ENCODE peak calls at places on chromosomes 4 and X, in eight cellular contexts. A is GM12865, U is astrocyte, D is fibroblast of lung, Z is breast epithelium, Y is WERI-Rb-1, S is HFF-Myc, C is fibroblast of pulmonary artery. O is an unnamed sample.
A peak's percentile ranks its signal among the peaks of the same experiment; 100 is the strongest.

GRCh38 chr4:6916587-6917444 is 7.2 kb downstream of the TBC1D14 start:
- DNase-seq in Z (peak; percentile 78), A (peak; percentile 53), Y (peak; percentile 49), S (no peak), D (no peak), C (peak; percentile 26), U (peak; percentile 36), O (peak; percentile 76)

GRCh38 chrX:137118136-137118535 is 84.3 kb upstream of the GPR101 start:
- DNase-seq in U (no peak), S (no peak), Z (no peak), D (no peak), Y (no peak), A (no peak), C (no peak), O (no peak)

GRCh38 chrX:116284383-116284782 is 113.8 kb downstream of the AGTR2 start:
- DNase-seq in Y (no peak), U (no peak), A (no peak), S (no peak), C (no peak), D (no peak), Z (no peak), O (no peak)

GRCh38 chr4:111854494-111855087 is 290.7 kb upstream of the FAM241A start:
- DNase-seq in C (peak; percentile 59), D (peak; percentile 34), A (peak; percentile 37), U (peak; percentile 3), Z (no peak), S (no peak), Y (peak; percentile 46), O (no peak)

GRCh38 chr4:74624351-74625151 is 169.8 kb downstream of the BTC start:
- DNase-seq in A (no peak), Y (no peak), U (peak; percentile 95), Z (no peak), C (peak; percentile 96), D (peak; percentile 98), S (peak; percentile 91), O (no peak)

GRCh38 chrX:29641461-29641860 is 573.9 kb upstream of the MAGEB2 start:
- DNase-seq in S (no peak), D (no peak), Z (no peak), Y (no peak), C (no peak), U (no peak), A (no peak), O (no peak)

GRCh38 chr4:90069151-90069550 is 58.0 kb upstream of the CCSER1 start:
- DNase-seq in Z (no peak), S (no peak), C (no peak), U (peak; percentile 14), Y (no peak), A (no peak), D (no peak), O (no peak)

GRCh38 chrX:150503898-150504219 is 64.6 kb upstream of the MTM1 start:
- DNase-seq in Z (no peak), S (no peak), A (no peak), U (no peak), Y (no peak), D (no peak), C (no peak), O (peak; percentile 51)

GRCh38 chr4:158814636-158815035 is 45.8 kb downstream of the FNIP2 start:
- DNase-seq in Y (no peak), A (no peak), D (no peak), Z (no peak), U (peak; percentile 95), C (peak; percentile 60), S (no peak), O (no peak)

GRCh38 chrX:806586-806985 is 176.0 kb downstream of the SHOX start:
- DNase-seq in Y (no peak), S (no peak), Z (no peak), A (no peak), D (no peak), U (no peak), C (no peak), O (no peak)

GRCh38 chrX:39891781-39892180 is 206.0 kb downstream of the BCOR start:
- DNase-seq in D (no peak), Y (no peak), C (no peak), Z (no peak), S (no peak), U (no peak), A (peak; percentile 72), O (no peak)

GRCh38 chrX:44898411-44899221 is 25.6 kb downstream of the KDM6A start:
- DNase-seq in U (peak; percentile 46), D (peak; percentile 40), C (no peak), S (no peak), A (peak; percentile 57), Y (peak; percentile 14), Z (no peak), O (no peak)

GRCh38 chr4:3708103-3708510 is 58.1 kb upstream of the ADRA2C start:
- DNase-seq in Z (no peak), D (no peak), U (no peak), Y (no peak), S (peak; percentile 4), C (no peak), A (no peak), O (peak; percentile 39)

GRCh38 chr4:128600996-128601857 is 208.3 kb upstream of the JADE1 start:
- DNase-seq in C (peak; percentile 99), D (peak; percentile 99), U (peak; percentile 96), S (peak; percentile 82), Y (no peak), Z (peak; percentile 71), A (no peak), O (peak; percentile 72)

GRCh38 chr4:8394125-8394524 is 46.4 kb downstream of the ACOX3 start:
- DNase-seq in C (peak; percentile 68), D (peak; percentile 82), A (no peak), U (peak; percentile 68), Z (no peak), S (no peak), Y (peak; percentile 76), O (no peak)

GRCh38 chr4:57071340-57071739 is 38.8 kb downstream of the IGFBP7 start:
- DNase-seq in S (no peak), Z (no peak), C (peak; percentile 75), U (peak; percentile 55), A (no peak), D (peak; percentile 47), Y (no peak), O (no peak)

GRCh38 chrX:150663061-150663460 is 30.1 kb upstream of the MTMR1 start:
- DNase-seq in Y (no peak), Z (no peak), A (no peak), D (no peak), C (no peak), S (no peak), U (no peak), O (no peak)

GRCh38 chrX:14927391-14927790 is 54.2 kb downstream of the MOSPD2 start:
- DNase-seq in Z (no peak), A (no peak), C (no peak), U (peak; percentile 34), S (peak; percentile 35), D (peak; percentile 36), Y (no peak), O (no peak)

GRCh38 chrX:118420462-118420861 is 74.6 kb downstream of the WDR44 start:
- DNase-seq in U (peak; percentile 25), Z (no peak), D (peak; percentile 41), C (peak; percentile 71), A (peak; percentile 23), Y (no peak), S (no peak), O (no peak)

GRCh38 chr4:76950052-76950845 is 697 bp downstream of the SEPTIN11 start:
- DNase-seq in S (no peak), Y (peak; percentile 54), U (peak; percentile 34), D (peak; percentile 60), A (peak; percentile 65), C (peak; percentile 44), Z (no peak), O (peak; percentile 85)

GRCh38 chr4:36281384-36282106 is at the start of gene DTHD1:
- DNase-seq in Y (no peak), U (no peak), C (no peak), S (no peak), D (no peak), A (no peak), Z (no peak), O (no peak)

GRCh38 chr4:41538017-41538733 is at the start of gene LIMCH1:
- DNase-seq in A (no peak), Z (no peak), U (peak; percentile 38), C (peak; percentile 22), Y (no peak), S (no peak), D (peak; percentile 47), O (peak; percentile 49)

GRCh38 chrX:109077788-109078187 is 341.4 kb upstream of the IRS4 start:
- DNase-seq in U (no peak), D (no peak), C (no peak), Y (no peak), A (no peak), S (no peak), Z (no peak), O (no peak)
- H3K4me3 ChIP-seq in U (no peak overlapping the region), D (no peak overlapping the region), C (no peak overlapping the region), Y (no peak overlapping the region), A (no peak overlapping the region), S (no peak overlapping the region), Z (no peak overlapping the region), O (no peak overlapping the region)

GRCh38 chr4:189021831-189022230 is 882.6 kb downstream of the TRIML1 start:
- DNase-seq in A (no peak), S (peak; percentile 21), U (no peak), C (peak; percentile 26), D (peak; percentile 44), Z (no peak), Y (no peak), O (no peak)

GRCh38 chr4:189022441-189023035 is 883.3 kb downstream of the TRIML1 start:
- DNase-seq in C (peak; percentile 12), U (peak; percentile 8), D (peak; percentile 41), Y (no peak), A (no peak), Z (no peak), S (no peak), O (no peak)
- H3K4me3 ChIP-seq in C (no peak overlapping the region), U (no peak overlapping the region), D (no peak overlapping the region), Y (no peak overlapping the region), A (no peak overlapping the region), Z (no peak overlapping the region), S (no peak overlapping the region), O (no peak overlapping the region)

DNA sequence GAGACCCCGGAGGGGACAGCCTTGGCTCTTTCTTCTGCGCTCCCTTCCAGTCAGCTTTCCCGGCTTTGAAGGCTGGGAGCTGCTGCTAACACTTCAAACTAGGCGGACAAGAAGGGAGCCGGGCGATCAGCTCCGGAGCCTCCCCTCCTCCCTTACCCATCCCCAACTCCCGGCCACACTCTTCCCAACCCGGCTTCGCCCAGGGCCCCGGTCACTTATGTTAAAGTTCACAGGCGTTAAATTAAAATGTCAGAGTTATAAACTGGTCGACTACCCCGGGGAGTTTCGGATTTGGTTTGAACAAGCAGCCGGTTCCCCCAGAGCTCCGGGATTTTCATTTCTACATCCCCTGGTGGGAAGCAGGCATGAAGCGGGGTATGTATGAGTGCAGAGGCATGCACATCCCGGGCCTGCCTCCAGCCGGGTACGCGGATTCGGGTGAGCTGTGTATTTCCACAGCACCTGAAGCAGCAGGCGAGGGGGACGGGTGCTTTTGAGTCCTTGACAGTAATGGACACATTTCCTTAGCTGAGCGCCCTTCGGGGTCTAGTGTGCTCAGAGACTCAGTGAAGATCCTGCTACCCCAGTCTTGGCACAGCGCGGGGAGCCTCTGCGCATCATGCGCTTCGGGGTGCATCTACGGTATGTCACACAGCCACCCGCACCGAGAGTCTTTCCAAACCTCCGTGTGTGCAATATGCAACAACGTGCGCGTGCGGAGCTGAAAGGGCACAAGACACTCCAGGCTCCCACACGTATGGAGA is 883 bp downstream of the UNC5C start:
- DNase-seq in U (peak; percentile 37), C (peak; percentile 40), A (peak; percentile 2), S (no peak), Z (no peak), D (no peak), Y (peak; percentile 45), O (peak; percentile 56)
- H3K4me3 ChIP-seq in U (peak overlapping the region; percentile 80), C (peak overlapping the region; percentile 70), A (no peak overlapping the region), S (no peak overlapping the region), Z (peak overlapping the region; percentile 86), D (peak overlapping the region; percentile 39), Y (peak overlapping the region; percentile 83), O (peak overlapping the region; percentile 57)

GRCh38 chr4:186765673-186766546 is 42.3 kb upstream of the FAT1 start:
- DNase-seq in U (peak; percentile 26), S (no peak), A (no peak), D (no peak), Y (no peak), C (peak; percentile 14), Z (no peak), O (no peak)
- H3K4me3 ChIP-seq in U (no peak overlapping the region), S (no peak overlapping the region), A (no peak overlapping the region), D (no peak overlapping the region), Y (no peak overlapping the region), C (no peak overlapping the region), Z (no peak overlapping the region), O (no peak overlapping the region)

O was measured in lower lobe of right lung.